ENCODE peak calls at places on chromosomes 4 and X, in four cellular contexts. R is fibroblast of the aortic adventitia, J is activated T-cell treated with anti-CD3 and anti-CD28 coated beads for 48 hours, K is T1000. L is an unnamed sample.

GRCh38 chr4:142567620-142568451 is 278.3 kb downstream of the INPP4B start:
- DNase-seq in R (peak; percentile 68), J (no peak), K (no peak), L (no peak)

GRCh38 chrX:19535481-19535880 is 20.2 kb upstream of the MAP3K15 start:
- DNase-seq in R (peak; percentile 37), J (no peak), K (no peak), L (no peak)

GRCh38 chrX:68365356-68365755 is 67.9 kb downstream of the OPHN1 start:
- DNase-seq in R (no peak), J (no peak), K (no peak), L (peak; percentile 10)

GRCh38 chr4:151948351-151949016 is 187.7 kb upstream of the GATB start:
- DNase-seq in R (peak; percentile 71), J (no peak), K (no peak), L (no peak)

GRCh38 chrX:41148553-41148952 is 63.3 kb downstream of the USP9X start:
- DNase-seq in R (peak; percentile 51), J (no peak), K (no peak), L (peak; percentile 64)

GRCh38 chr4:111641813-111642579 is 503.3 kb upstream of the FAM241A start:
- DNase-seq in R (peak; percentile 94), J (no peak), K (peak; percentile 44), L (peak; percentile 61)

GRCh38 chrX:7146026-7146702 is 1.3 kb upstream of the STS start:
- DNase-seq in R (no peak), J (no peak), K (no peak), L (no peak)

GRCh38 chrX:31165241-31166035 is 93.6 kb upstream of the FTHL17 start:
- DNase-seq in R (peak; percentile 16), J (no peak), K (no peak), L (no peak)

GRCh38 chr4:1578968-1579833 is 104.9 kb downstream of the FAM53A start:
- DNase-seq in R (peak; percentile 75), J (peak; percentile 73), K (peak; percentile 53), L (peak; percentile 12)

GRCh38 chrX:103215768-103216085 is 819 bp downstream of the BEX4 start:
- DNase-seq in R (no peak), J (no peak), K (no peak), L (no peak)

GRCh38 chr4:147772459-147772969 is 40.6 kb downstream of the ARHGAP10 start:
- DNase-seq in R (peak; percentile 90), J (no peak), K (peak; percentile 30), L (peak; percentile 64)

GRCh38 chr4:95209942-95210341 is 338.8 kb downstream of the UNC5C start:
- DNase-seq in R (no peak), J (no peak), K (no peak), L (no peak)

GRCh38 chr4:146029939-146030710 is 91.5 kb upstream of the ZNF827 start:
- DNase-seq in R (no peak), J (no peak), K (no peak), L (no peak)

GRCh38 chrX:134752558-134752957 is 94.3 kb upstream of the PLAC1 start:
- DNase-seq in R (no peak), J (no peak), K (no peak), L (no peak)

GRCh38 chr4:40629401-40630334 is at the start of gene RBM47:
- DNase-seq in R (peak; percentile 68), J (peak; percentile 33), K (no peak), L (no peak)

L was measured in SJSA1.